ENCODE peak calls at places on chromosome 22, in five cellular contexts. D, E, H, K and Z are unnamed samples.
A peak's percentile ranks its signal among the peaks of the same experiment; 100 is the strongest.

GRCh38 chr22:27644566-27644965 is 157.0 kb downstream of the MN1 start:
- DNase-seq in E (no peak), H (no peak), D (no peak), K (no peak), Z (no peak)

GRCh38 chr22:48823941-48824340 is 1003.7 kb downstream of the BRD1 start:
- DNase-seq in D (no peak), K (no peak), E (no peak), H (no peak), Z (no peak)

GRCh38 chr22:20763630-20764029 is 10.3 kb upstream of the SERPIND1 start:
- DNase-seq in E (no peak), D (no peak), K (no peak), H (no peak), Z (no peak)

GRCh38 chr22:42132457-42132856 is 1.8 kb upstream of the CYP2D6 start:
- DNase-seq in E (no peak), D (no peak), H (no peak), K (no peak), Z (no peak)

GRCh38 chr22:30423296-30423958 is 2.1 kb upstream of the MTFP1 start:
- DNase-seq in D (no peak), E (no peak), K (no peak), H (no peak), Z (no peak)

GRCh38 chr22:35638408-35638807 is 9.8 kb upstream of the APOL6 start:
- DNase-seq in E (no peak), H (no peak), K (peak; percentile 90), D (no peak), Z (no peak)

GRCh38 chr22:45312856-45313255 is 3.1 kb downstream of the FAM118A start:
- DNase-seq in H (no peak), E (no peak), D (no peak), K (no peak), Z (no peak)

GRCh38 chr22:27996981-27997380 is 77.9 kb upstream of the PITPNB start:
- DNase-seq in K (no peak), E (no peak), H (no peak), D (no peak), Z (no peak)

GRCh38 chr22:45425531-45426265 is 12.2 kb downstream of the RIBC2 start:
- DNase-seq in E (no peak), K (no peak), H (no peak), D (no peak), Z (no peak)